ENCODE peak calls at places on chromosomes 2 and 18, in four cellular contexts. V is GM23248, P is neuronal stem cell, R is mammary epithelial cell. L is an unnamed sample. For H3K36me3, the result is how much of the 10 kb centered on the place peaks cover.

GRCh38 chr2:204317640-204318039 is 227.6 kb upstream of the PARD3B start:
- DNase-seq in P (no peak), V (no peak), R (no peak), L (no peak)

GRCh38 chr2:233063269-233063975 is 3.3 kb downstream of the INPP5D start:
- DNase-seq in P (no peak), R (no peak), V (no peak), L (no peak)

GRCh38 chr2:201254331-201254730 is 6.0 kb upstream of the CASP8 start:
- DNase-seq in P (no peak), R (peak), V (peak), L (no peak)

GRCh38 chr18:67464499-67464898 is 52.0 kb downstream of the DSEL start:
- DNase-seq in R (no peak), V (no peak), P (no peak), L (no peak)

GRCh38 chr2:184481862-184482261 is 116.5 kb upstream of the ZNF804A start:
- DNase-seq in V (no peak), R (no peak), P (no peak), L (no peak)

GRCh38 chr2:106078091-106078490 is 116.0 kb downstream of the UXS1 start:
- DNase-seq in V (no peak), R (no peak), P (no peak), L (no peak)

GRCh38 chr2:188518391-188518790 is 226.7 kb downstream of the GULP1 start:
- DNase-seq in V (peak), R (peak), P (no peak), L (no peak)

GRCh38 chr2:128237081-128237534 is 81.6 kb downstream of the HS6ST1 start:
- DNase-seq in P (no peak), R (no peak), V (peak), L (no peak)

GRCh38 chr2:2843969-2844548 is 513.0 kb upstream of the MYT1L start:
- DNase-seq in R (no peak), P (no peak), V (no peak), L (no peak)

GRCh38 chr2:94870392-94871225 is 621 bp upstream of the TEKT4 start:
- DNase-seq in R (no peak), V (no peak), P (no peak), L (no peak)

GRCh38 chr2:227888289-227888688 is 16.9 kb downstream of the DAW1 start:
- DNase-seq in P (no peak), V (peak), R (no peak), L (no peak)

GRCh38 chr2:46521215-46521683 is 41.9 kb downstream of the TMEM247 start:
- DNase-seq in V (peak), P (no peak), R (no peak), L (no peak)

GRCh38 chr2:219698684-219699439 is 71.4 kb downstream of the SLC4A3 start:
- DNase-seq in P (no peak), V (no peak), R (no peak), L (peak)

GRCh38 chr2:130341562-130342019 is 1.1 kb upstream of the IMP4 start:
- DNase-seq in R (no peak), V (no peak), P (no peak), L (no peak)

GRCh38 chr18:49625021-49625691 is 63.3 kb downstream of the LIPG start:
- DNase-seq in R (no peak), V (peak), P (no peak), L (no peak)

GRCh38 chr2:27263287-27264252 is 723 bp upstream of the SLC30A3 start:
- DNase-seq in V (no peak), R (no peak), P (no peak), L (no peak)

GRCh38 chr2:30686669-30687068 is 120.6 kb downstream of the CAPN13 start:
- DNase-seq in V (no peak), P (no peak), R (no peak), L (no peak)

GRCh38 chr2:205481861-205482260 is 200.4 kb upstream of the NRP2 start:
- DNase-seq in R (no peak), V (no peak), P (no peak), L (no peak)

GRCh38 chr2:239440511-239440959 is 39.7 kb upstream of the HDAC4 start:
- DNase-seq in V (peak), R (no peak), P (peak), L (no peak)

GRCh38 chr2:213150315-213150951 is 979 bp downstream of the IKZF2 start:
- DNase-seq in R (peak), V (peak), P (peak), L (no peak)

GRCh38 chr2:85893428-85894258 is 4.9 kb upstream of the ST3GAL5 start:
- DNase-seq in V (peak), P (no peak), R (peak), L (no peak)

GRCh38 chr2:160109939-160110673 is 47.7 kb upstream of the PLA2R1 start:
- DNase-seq in R (peak), V (peak), P (peak), L (peak)

GRCh38 chr2:7032371-7032770 is 115.2 kb downstream of the RNF144A start:
- DNase-seq in V (no peak), R (no peak), P (no peak), L (no peak)

GRCh38 chr2:85133751-85134254 is 611 bp downstream of the TCF7L1 start:
- DNase-seq in R (peak), P (peak), V (peak), L (no peak)

GRCh38 chr2:176493221-176493825 is 224.1 kb downstream of the MTX2 start:
- DNase-seq in V (no peak), P (no peak), R (no peak), L (no peak)

GRCh38 chr18:63828120-63828519 is 52.9 kb downstream of the SERPINB7 start:
- DNase-seq in V (no peak), R (no peak), P (no peak), L (no peak)

GRCh38 chr18:9613550-9614400 is 584 bp downstream of the PPP4R1 start:
- DNase-seq in V (peak), P (peak), R (peak), L (no peak)

GRCh38 chr18:61605376-61606067 is 272.3 kb downstream of the CDH20 start:
- DNase-seq in P (no peak), V (peak), R (no peak), L (no peak)

GRCh38 chr2:213152065-213152794 is 818 bp upstream of the IKZF2 start:
- DNase-seq in R (peak), V (peak), P (peak), L (no peak)

GRCh38 chr2:19178175-19178574 is 180.2 kb downstream of the OSR1 start:
- DNase-seq in V (peak), R (peak), P (no peak), L (no peak)

GRCh38 chr2:172792711-172793110 is 57.1 kb downstream of the RAPGEF4 start:
- DNase-seq in V (peak), R (peak), P (no peak), L (no peak)

GRCh38 chr18:58290059-58290747 is 246.2 kb downstream of the NEDD4L start:
- DNase-seq in R (no peak), P (no peak), V (peak), L (no peak)

GRCh38 chr18:59272971-59273935 is at the start of gene RAX:
- DNase-seq in P (peak), V (peak), R (no peak), L (no peak)

GRCh38 chr2:234858790-234859329 is 93.0 kb upstream of the SH3BP4 start:
- DNase-seq in P (no peak), R (no peak), V (no peak), L (no peak)
- H3K27ac ChIP-seq in P (no peak), R (no peak), V (no peak), L (no peak)

GRCh38 chr2:8534386-8534728 is 147.5 kb upstream of the ID2 start:
- DNase-seq in P (no peak), V (no peak), R (no peak), L (no peak)
- H3K9ac ChIP-seq in P (no peak), V (no peak), R (no peak), L (no peak)

GRCh38 chr2:69102234-69102633 is 89.3 kb downstream of the ANTXR1 start:
- DNase-seq in V (no peak), R (no peak), P (no peak), L (no peak)
- H3K36me3 ChIP-seq in V (half or more), R (under half), P (half or more), L (under half)

DNA sequence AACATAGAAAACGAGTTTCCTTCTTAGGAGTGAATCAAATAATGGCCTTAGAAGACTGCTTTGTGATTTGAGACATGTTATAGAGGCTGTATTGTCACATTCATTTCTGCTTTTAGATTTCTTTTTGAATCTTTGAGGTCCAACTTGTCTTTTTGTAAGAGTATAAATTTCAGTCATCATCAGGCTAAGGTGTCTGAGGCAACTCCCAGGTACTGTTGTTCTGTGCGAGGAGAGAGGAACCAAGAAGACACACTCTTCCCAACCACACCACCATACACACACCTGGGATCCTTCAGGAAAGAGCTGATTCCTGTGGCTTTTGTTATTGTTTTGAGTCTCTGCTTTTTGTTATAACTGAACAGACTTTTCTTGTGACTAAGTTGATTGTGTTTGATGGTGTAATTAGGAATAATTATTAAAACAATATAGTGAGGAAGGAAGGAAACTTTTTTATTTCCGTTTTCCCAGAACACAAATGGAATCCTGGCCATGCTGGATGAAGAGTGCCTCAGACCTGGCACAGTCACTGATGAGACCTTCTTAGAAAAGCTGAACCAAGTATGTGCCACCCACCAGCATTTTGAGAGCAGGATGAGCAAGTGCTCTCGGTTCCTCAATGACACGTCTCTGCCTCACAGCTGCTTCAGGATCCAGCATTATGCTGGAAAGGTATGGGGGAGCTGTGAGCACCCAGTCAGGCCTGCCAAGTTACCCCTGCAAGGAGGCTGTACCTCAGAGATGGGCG is 140.4 kb downstream of the MYO1B start:
- DNase-seq in P (no peak), V (peak), R (peak), L (no peak)
- H3K27ac ChIP-seq in P (no peak), V (peak), R (no peak), L (no peak)

GRCh38 chr2:164913640-164914346 is 41.5 kb downstream of the SLC38A11 start:
- DNase-seq in R (peak), P (no peak), V (peak), L (no peak)
- H3K9ac ChIP-seq in R (no peak), P (no peak), V (no peak), L (no peak)

GRCh38 chr2:10635430-10635829 is 54.3 kb downstream of the NOL10 start:
- DNase-seq in R (no peak), P (no peak), V (no peak), L (no peak)
- H3K36me3 ChIP-seq in R (under half), P (half or more), V (under half), L (under half)